ENCODE peak calls at places on chromosomes 6 and 20, in seven cellular contexts. K is A673, U is mammary epithelial cell, T is SK-N-MC, D is neural progenitor cell, C is fibroblast of lung, X is GM23248. R is an unnamed sample.

GRCh38 chr6:12602951-12603710 is 113.4 kb upstream of the PHACTR1 start:
- DNase-seq in T (no peak), K (peak), C (peak), D (peak), U (peak), X (peak), R (peak)

GRCh38 chr6:36224918-36225461 is 28.4 kb downstream of the BRPF3 start:
- DNase-seq in D (no peak), U (peak), X (no peak), K (no peak), C (no peak), T (no peak), R (peak)

GRCh38 chr20:18191336-18191735 is 53.7 kb downstream of the KAT14 start:
- DNase-seq in X (no peak), K (no peak), U (no peak), D (no peak), C (no peak), T (no peak), R (no peak)

GRCh38 chr6:103080497-103080896 is 1687.0 kb downstream of the GRIK2 start:
- DNase-seq in T (no peak), D (no peak), K (no peak), U (no peak), X (no peak), C (no peak), R (no peak)

GRCh38 chr20:14860410-14860814 is 523.0 kb upstream of the FLRT3 start:
- DNase-seq in T (no peak), K (no peak), D (peak), U (no peak), C (no peak), X (no peak), R (no peak)

GRCh38 chr6:75863001-75863400 is 114.0 kb downstream of the MYO6 start:
- DNase-seq in X (no peak), T (no peak), D (no peak), C (no peak), U (no peak), K (no peak), R (no peak)

GRCh38 chr6:3324262-3324942 is 65.7 kb downstream of the PSMG4 start:
- DNase-seq in K (peak), D (no peak), C (peak), X (peak), U (peak), T (no peak), R (peak)

GRCh38 chr6:119110601-119111548 is 32.4 kb upstream of the FAM184A start:
- DNase-seq in D (peak), C (peak), K (peak), X (peak), U (peak), T (peak), R (peak)

GRCh38 chr20:24063100-24063499 is 74.5 kb upstream of the GGTLC1 start:
- DNase-seq in U (no peak), C (no peak), X (no peak), K (no peak), D (no peak), T (no peak), R (no peak)

GRCh38 chr20:32585011-32585518 is at the start of gene NOL4L:
- DNase-seq in K (peak), C (peak), D (peak), U (peak), T (no peak), X (peak), R (no peak)

GRCh38 chr6:56292505-56293181 is 45.3 kb upstream of the COL21A1 start:
- DNase-seq in C (peak), K (peak), T (peak), U (peak), D (peak), X (peak), R (peak)

GRCh38 chr6:8558953-8559352 is 123.6 kb upstream of the SLC35B3 start:
- DNase-seq in D (no peak), U (no peak), T (no peak), K (no peak), X (no peak), C (no peak), R (no peak)

GRCh38 chr6:106244521-106244920 is 81.0 kb downstream of the ATG5 start:
- DNase-seq in T (no peak), X (no peak), D (no peak), U (no peak), K (no peak), C (no peak), R (no peak)

GRCh38 chr20:24842591-24843442 is 106.3 kb upstream of the CST7 start:
- DNase-seq in X (no peak), K (peak), T (no peak), D (no peak), C (no peak), U (no peak), R (no peak)

GRCh38 chr6:56911847-56912246 is 43.1 kb upstream of the BEND6 start:
- DNase-seq in C (peak), U (peak), D (no peak), K (peak), X (peak), T (no peak), R (no peak)

GRCh38 chr6:39166189-39166917 is 51.4 kb upstream of the SAYSD1 start:
- DNase-seq in T (no peak), X (peak), C (peak), D (peak), U (peak), K (peak), R (peak)

GRCh38 chr20:21396921-21397340 is 395 bp downstream of the NKX2-4 start:
- DNase-seq in K (peak), T (no peak), X (peak), D (peak), U (no peak), C (no peak), R (no peak)

GRCh38 chr20:21395039-21395665 is 2.2 kb downstream of the NKX2-4 start:
- DNase-seq in T (no peak), K (no peak), D (no peak), X (no peak), C (no peak), U (no peak), R (peak)

GRCh38 chr20:21395666-21396044 is 1.7 kb downstream of the NKX2-4 start:
- DNase-seq in D (peak), T (no peak), K (no peak), U (no peak), C (peak), X (no peak), R (no peak)

GRCh38 chr20:21397341-21398108 is at the start of gene NKX2-4:
- DNase-seq in D (peak), T (no peak), C (peak), U (no peak), X (no peak), K (peak), R (no peak)

DNA sequence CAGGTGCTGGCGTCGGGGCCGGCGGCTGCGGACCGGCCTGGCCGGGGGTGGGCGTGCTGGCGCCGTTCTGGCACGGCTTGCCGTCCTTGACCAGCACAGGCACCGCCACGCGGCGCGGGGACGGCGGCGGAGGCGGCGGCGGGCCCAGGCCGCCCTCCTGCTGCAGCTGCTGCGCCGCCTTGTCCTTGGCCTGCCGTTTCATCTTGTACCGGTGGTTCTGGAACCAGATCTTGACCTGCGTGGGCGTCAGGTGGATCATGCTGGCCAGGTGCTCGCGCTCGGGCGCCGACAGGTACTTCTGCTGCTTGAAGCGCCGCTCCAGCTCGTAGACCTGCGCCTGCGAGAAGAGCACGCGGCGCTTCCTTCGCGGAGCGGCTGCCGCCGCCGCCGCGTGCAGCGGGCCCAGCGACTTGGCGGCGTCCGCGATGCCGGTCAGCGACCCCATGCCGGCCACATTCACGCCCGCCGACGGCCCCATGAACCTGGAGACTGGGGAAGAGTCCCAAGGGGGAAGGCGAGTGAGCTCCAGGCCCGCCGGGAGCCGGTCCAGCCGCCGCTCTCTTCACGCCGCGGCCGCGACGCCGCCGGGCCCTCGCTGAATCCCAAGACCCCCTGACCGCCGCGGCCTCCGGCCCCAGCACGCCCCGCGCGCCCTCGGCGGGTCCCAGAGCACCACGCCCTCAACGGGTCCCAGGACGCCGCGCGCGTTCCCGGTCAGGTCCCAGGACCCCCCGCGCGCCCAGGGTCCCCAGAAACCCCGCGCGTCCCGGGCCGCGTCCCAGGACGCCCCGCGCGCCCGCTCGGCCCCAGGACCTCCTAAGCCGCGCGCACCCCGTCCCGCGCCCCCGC is 1.1 kb downstream of the NKX2-4 start:
- DNase-seq in K (no peak), C (no peak), T (no peak), X (no peak), D (peak), U (peak), R (peak)
- TF ChIP-seq EZH2 in K (peak), C (peak), T (no peak), X (no peak), D (peak), U (peak), R (peak)

GRCh38 chr20:21516180-21516567 is 2.3 kb upstream of the NKX2-2 start:
- DNase-seq in C (no peak), U (no peak), X (no peak), K (peak), D (peak), T (no peak), R (no peak)
- TF ChIP-seq EZH2 in C (no peak), U (peak), X (peak), K (no peak), D (peak), T (no peak), R (no peak)

GRCh38 chr20:46030290-46031013 is 1.4 kb downstream of the SLC12A5 start:
- DNase-seq in C (no peak), U (no peak), T (no peak), D (peak), X (no peak), K (no peak), R (no peak)
- TF ChIP-seq EZH2 in C (no peak), U (no peak), T (no peak), D (no peak), X (no peak), K (no peak), R (no peak)

GRCh38 chr6:27312146-27312949 is at the start of gene POM121L2:
- DNase-seq in C (peak), D (peak), U (peak), K (peak), T (no peak), X (peak), R (peak)
- TF ChIP-seq EZH2 in C (no peak), D (peak), U (peak), K (no peak), T (no peak), X (no peak), R (no peak)

DNA sequence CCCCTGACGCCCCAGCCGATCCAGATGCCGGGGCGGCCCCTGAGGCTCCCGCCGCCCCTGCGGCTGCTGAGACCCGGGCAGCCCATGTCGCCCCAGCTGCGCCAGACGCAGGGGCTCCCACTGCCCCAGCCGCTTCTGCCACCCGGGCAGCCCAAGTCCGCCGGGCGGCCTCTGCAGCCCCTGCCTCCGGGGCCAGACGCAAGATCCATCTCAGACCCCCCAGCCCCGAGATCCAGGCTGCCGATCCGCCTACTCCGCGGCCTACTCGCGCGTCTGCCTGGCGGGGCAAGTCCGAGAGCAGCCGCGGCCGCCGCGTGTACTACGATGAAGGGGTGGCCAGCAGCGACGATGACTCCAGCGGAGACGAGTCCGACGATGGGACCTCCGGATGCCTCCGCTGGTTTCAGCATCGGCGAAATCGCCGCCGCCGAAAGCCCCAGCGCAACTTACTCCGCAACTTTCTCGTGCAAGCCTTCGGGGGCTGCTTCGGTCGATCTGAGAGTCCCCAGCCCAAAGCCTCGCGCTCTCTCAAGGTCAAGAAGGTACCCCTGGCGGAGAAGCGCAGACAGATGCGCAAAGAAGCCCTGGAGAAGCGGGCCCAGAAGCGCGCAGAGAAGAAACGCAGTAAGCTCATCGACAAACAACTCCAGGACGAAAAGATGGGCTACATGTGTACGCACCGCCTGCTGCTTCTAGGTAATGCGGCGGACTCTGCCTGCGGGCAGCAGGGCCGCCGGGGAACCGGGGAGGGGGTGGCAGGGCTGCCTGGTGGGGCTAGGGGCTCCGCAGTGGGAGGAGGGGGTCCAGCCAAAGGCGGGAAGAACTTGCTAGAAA is 2.3 kb downstream of the GNAS start:
- DNase-seq in U (no peak), X (peak), K (no peak), D (peak), C (no peak), T (no peak), R (no peak)
- TF ChIP-seq EZH2 in U (peak), X (peak), K (peak), D (peak), C (peak), T (peak), R (peak)

GRCh38 chr20:36773123-36773547 is 428 bp downstream of the DSN1 start:
- DNase-seq in K (no peak), X (peak), C (no peak), U (no peak), D (peak), T (no peak), R (peak)
- TF ChIP-seq EZH2 in K (no peak), X (no peak), C (no peak), U (no peak), D (no peak), T (no peak), R (no peak)

GRCh38 chr20:49568491-49569151 is 684 bp upstream of the PTGIS start:
- DNase-seq in D (peak), U (no peak), K (no peak), T (no peak), C (peak), X (peak), R (no peak)
- TF ChIP-seq EZH2 in D (no peak), U (peak), K (no peak), T (no peak), C (peak), X (no peak), R (no peak)